ENCODE peak calls at places on chromosomes 13 and 19, in nine cellular contexts. L, N, U, F, S, P, T, M and W are unnamed samples. For H3K9me3 and H3K36me3, the result is how much of the 10 kb centered on the place peaks cover.

GRCh38 chr19:34336781-34337271 is 28.2 kb upstream of the GPI start:
- DNase-seq in N (no peak), U (peak), M (no peak), F (no peak), L (peak), T (no peak), S (peak), P (peak), W (no peak)

GRCh38 chr13:94345374-94346195 is 133.9 kb downstream of the DCT start:
- DNase-seq in L (peak), U (no peak), S (no peak), T (no peak), M (no peak), N (no peak), P (peak), F (no peak), W (no peak)

GRCh38 chr13:109819851-109820250 is 33.5 kb upstream of the IRS2 start:
- DNase-seq in T (no peak), N (no peak), M (no peak), L (no peak), P (no peak), U (no peak), S (no peak), F (no peak), W (no peak)

GRCh38 chr19:52343548-52343947 is 7.5 kb downstream of the ZNF610 start:
- DNase-seq in U (peak), F (peak), T (no peak), N (peak), L (peak), M (no peak), S (peak), P (peak), W (peak)

GRCh38 chr19:33434886-33435705 is 61.6 kb downstream of the CEBPG start:
- DNase-seq in L (peak), M (no peak), T (peak), P (no peak), S (peak), U (no peak), F (no peak), N (no peak), W (peak)

GRCh38 chr19:20245309-20245708 is 78.3 kb downstream of the ZNF486 start:
- DNase-seq in F (no peak), P (no peak), U (no peak), T (no peak), N (no peak), M (no peak), S (no peak), L (no peak), W (no peak)

GRCh38 chr19:1837625-1838105 is 10.6 kb downstream of the REXO1 start:
- DNase-seq in S (peak), M (no peak), F (no peak), P (peak), N (no peak), L (no peak), T (no peak), U (no peak), W (peak)

GRCh38 chr13:53351040-53351439 is 322.4 kb downstream of the OLFM4 start:
- DNase-seq in P (no peak), M (no peak), U (no peak), S (no peak), N (no peak), L (no peak), F (no peak), T (no peak), W (no peak)

GRCh38 chr19:13995017-13995728 is 10.9 kb downstream of the RFX1 start:
- DNase-seq in M (no peak), N (no peak), F (peak), S (no peak), U (no peak), P (peak), L (peak), T (no peak), W (peak)

GRCh38 chr13:100987993-100988392 is 313.4 kb upstream of the TMTC4 start:
- DNase-seq in U (no peak), N (no peak), P (peak), M (no peak), T (no peak), F (no peak), L (peak), S (peak), W (no peak)

GRCh38 chr13:48600374-48601364 is 53.1 kb upstream of the CYSLTR2 start:
- DNase-seq in M (no peak), S (no peak), L (peak), F (no peak), T (no peak), N (no peak), P (peak), U (no peak), W (no peak)

GRCh38 chr13:90233933-90234672 is 1113.4 kb upstream of the MIR17HG start:
- DNase-seq in M (no peak), L (no peak), P (peak), N (no peak), F (no peak), T (no peak), U (no peak), S (no peak), W (no peak)

GRCh38 chr13:60627071-60627686 is 230.2 kb downstream of the TDRD3 start:
- DNase-seq in S (peak), L (peak), T (no peak), U (peak), M (no peak), P (peak), N (no peak), F (no peak), W (no peak)

GRCh38 chr13:110756268-110756667 is 42.8 kb downstream of the ING1 start:
- DNase-seq in S (no peak), T (no peak), M (no peak), L (peak), F (no peak), P (no peak), N (no peak), U (no peak), W (no peak)

GRCh38 chr19:768424-768823 is 17.5 kb downstream of the MISP start:
- DNase-seq in F (no peak), N (no peak), T (no peak), P (no peak), U (no peak), L (peak), S (no peak), M (no peak), W (no peak)

GRCh38 chr13:85247780-85248179 is 551.4 kb downstream of the SLITRK6 start:
- DNase-seq in N (no peak), M (no peak), L (no peak), U (no peak), P (no peak), S (no peak), F (no peak), T (no peak), W (no peak)

GRCh38 chr13:25371608-25372274 is at the start of gene ATP8A2:
- DNase-seq in M (no peak), T (no peak), L (no peak), U (no peak), N (no peak), P (no peak), F (no peak), S (peak), W (no peak)

GRCh38 chr19:40396886-40397567 is 7.0 kb upstream of the HIPK4 start:
- DNase-seq in P (no peak), S (no peak), F (no peak), N (no peak), T (no peak), L (no peak), M (no peak), U (no peak), W (no peak)

GRCh38 chr13:67197704-67198103 is 32.4 kb downstream of the PCDH9 start:
- DNase-seq in M (no peak), U (no peak), L (no peak), N (no peak), F (no peak), T (no peak), S (no peak), P (no peak), W (no peak)

GRCh38 chr13:42063105-42063504 is 14.7 kb downstream of the DGKH start:
- DNase-seq in S (no peak), N (no peak), L (no peak), M (no peak), T (no peak), P (no peak), U (no peak), F (no peak), W (no peak)

GRCh38 chr13:86986448-86986847 is 684.7 kb upstream of the SLITRK5 start:
- DNase-seq in N (no peak), L (peak), S (peak), U (no peak), P (no peak), F (no peak), T (no peak), M (no peak), W (no peak)

GRCh38 chr19:45955905-45956608 is 17.6 kb downstream of the NOVA2 start:
- DNase-seq in P (peak), F (peak), N (peak), T (peak), M (no peak), U (peak), S (no peak), L (peak), W (peak)

GRCh38 chr13:95677564-95678386 is 836 bp downstream of the DNAJC3 start:
- DNase-seq in P (peak), L (peak), T (no peak), N (peak), F (no peak), M (no peak), U (peak), S (peak), W (no peak)

GRCh38 chr19:36564391-36564790 is 8.7 kb downstream of the ZNF529 start:
- DNase-seq in L (no peak), F (no peak), N (no peak), P (no peak), U (no peak), S (no peak), M (no peak), T (no peak), W (no peak)
- H3K9me3 ChIP-seq in L (under half), F (half or more), N (under half), P (under half), U (half or more), S (under half), M (half or more), T (half or more), W (half or more)

GRCh38 chr19:4059931-4060620 is 6.6 kb downstream of the ZBTB7A start:
- DNase-seq in N (no peak), U (peak), S (no peak), M (peak), F (peak), P (no peak), T (peak), L (no peak), W (peak)

GRCh38 chr19:4059493-4059880 is 7.2 kb downstream of the ZBTB7A start:
- DNase-seq in S (no peak), L (no peak), N (no peak), F (no peak), P (no peak), U (no peak), M (no peak), T (no peak), W (no peak)

GRCh38 chr19:4057913-4058695 is 8.6 kb downstream of the ZBTB7A start:
- DNase-seq in U (peak), L (peak), M (peak), S (no peak), T (peak), P (peak), F (peak), N (peak), W (peak)

GRCh38 chr19:4060621-4061177 is 6.0 kb downstream of the ZBTB7A start:
- DNase-seq in P (no peak), M (no peak), F (no peak), L (no peak), N (no peak), U (no peak), S (no peak), T (peak), W (no peak)

DNA sequence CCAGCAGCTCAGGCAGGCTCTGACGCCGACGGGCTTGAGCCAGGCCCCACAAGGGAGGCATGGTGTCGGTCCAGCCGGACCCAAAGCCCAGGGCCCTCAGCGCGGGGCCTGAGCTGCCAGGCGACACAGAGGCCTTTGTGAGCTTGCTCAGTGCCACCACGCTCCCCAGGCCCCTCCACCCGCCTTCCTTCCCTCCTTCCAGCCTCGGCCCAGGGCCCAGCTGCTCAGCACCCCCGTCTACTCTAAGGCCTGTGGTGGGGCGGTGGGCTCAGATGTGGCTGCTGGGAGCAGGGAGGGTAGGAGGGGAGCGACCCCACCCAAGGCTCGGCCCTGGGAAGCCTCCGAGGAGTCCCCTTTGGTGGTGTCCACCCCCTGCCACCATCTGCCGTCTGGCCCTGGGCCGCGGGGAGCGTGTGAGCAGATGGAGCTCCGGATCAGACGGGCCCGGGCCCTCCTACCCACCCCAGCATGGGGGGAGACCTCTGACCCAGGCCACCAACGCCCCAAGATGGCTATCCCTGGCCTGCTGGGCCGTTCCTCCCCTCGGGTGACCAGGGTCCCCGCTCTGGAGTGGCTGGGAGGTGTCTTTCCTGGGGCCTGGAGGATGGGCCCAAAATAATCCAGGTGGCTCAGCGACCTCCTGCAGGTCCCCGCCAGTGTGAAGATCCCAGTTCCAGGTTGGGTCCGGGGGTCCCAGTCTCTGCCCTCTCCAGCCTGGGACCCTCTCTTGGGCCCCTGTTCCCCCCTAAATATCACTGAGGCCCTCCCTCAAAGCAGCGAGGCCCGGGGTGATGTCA is 7.8 kb downstream of the ZBTB7A start:
- DNase-seq in T (peak), S (no peak), N (no peak), L (no peak), F (no peak), M (no peak), U (no peak), P (no peak), W (no peak)
- H3K36me3 ChIP-seq in T (under half), S (under half), N (under half), L (under half), F (under half), M (under half), U (under half), P (under half), W (under half)

DNA sequence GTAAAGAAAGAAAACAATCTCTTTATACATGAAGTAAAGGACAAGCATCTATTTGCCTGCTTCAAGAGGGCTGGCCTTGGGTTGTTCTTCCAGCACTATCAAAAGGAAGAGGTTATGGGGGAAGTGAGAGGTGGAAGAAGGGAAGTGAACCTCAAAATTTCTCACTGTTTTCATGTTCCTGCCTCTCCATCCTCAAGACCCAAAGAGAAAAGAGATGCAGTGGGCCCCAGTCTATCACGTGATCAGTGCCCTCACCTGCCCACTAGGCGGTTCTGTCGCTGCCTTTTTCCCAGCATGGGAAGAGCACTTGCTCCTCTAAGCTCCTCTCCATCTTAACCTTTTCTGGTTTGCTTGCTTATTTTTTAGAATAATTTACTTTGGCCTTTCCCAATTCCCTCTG is 6.2 kb upstream of the USP12 start:
- DNase-seq in F (no peak), P (no peak), M (no peak), T (no peak), S (peak), L (no peak), U (no peak), N (no peak), W (no peak)
- H3K9me3 ChIP-seq in F (under half), P (under half), M (under half), T (under half), S (under half), L (under half), U (under half), N (under half), W (under half)

GRCh38 chr19:48475369-48476068 is 6.3 kb downstream of the CYTH2 start:
- DNase-seq in M (no peak), T (no peak), F (no peak), N (no peak), L (no peak), U (no peak), S (no peak), P (no peak), W (no peak)

GRCh38 chr19:48477696-48478338 is 8.6 kb downstream of the CYTH2 start:
- DNase-seq in F (no peak), M (no peak), T (no peak), P (no peak), N (no peak), U (no peak), S (no peak), L (no peak), W (no peak)

GRCh38 chr19:48474084-48474592 is 5.0 kb downstream of the CYTH2 start:
- DNase-seq in P (no peak), T (no peak), L (no peak), U (no peak), M (no peak), S (no peak), F (no peak), N (no peak), W (no peak)

GRCh38 chr19:48477067-48477685 is 8.0 kb downstream of the CYTH2 start:
- DNase-seq in L (no peak), U (no peak), P (no peak), F (no peak), S (no peak), T (no peak), N (no peak), M (no peak), W (no peak)

GRCh38 chr19:48476176-48476575 is 7.0 kb downstream of the CYTH2 start:
- DNase-seq in N (no peak), T (no peak), S (no peak), P (no peak), F (no peak), L (no peak), U (no peak), M (no peak), W (no peak)
- H3K36me3 ChIP-seq in N (under half), T (half or more), S (under half), P (under half), F (under half), L (half or more), U (under half), M (under half), W (half or more)